ENCODE peak calls at places on chromosomes 7 and 10, in six cellular contexts. H is RWPE1; B is stimulated activated naive CD8-positive, alpha-beta T cell treated with anti-CD3 and anti-CD28 coated beads, Interleukin-15, Interleukin-2, amounts not matched to agents 100 U/mL and 50 U/mL, for 24 hours; M is T-helper 2 cell treated with Interferon-gamma antibody and Interleukin-4, amounts not matched to agents 5 μg/mL and 100 μg/mL, for 36 hours; X is lower leg skin; W is amygdala. V is an unnamed sample.

GRCh38 chr10:71218046-71218832 is 5.9 kb downstream of the UNC5B start:
- DNase-seq in X (peak), H (peak), M (no peak), B (no peak), W (no peak), V (peak)

GRCh38 chr7:151046603-151047573 is 1.4 kb upstream of the ASIC3 start:
- DNase-seq in W (no peak), B (no peak), X (no peak), M (no peak), H (peak), V (no peak)

GRCh38 chr10:3010819-3011422 is 56.4 kb upstream of the PFKP start:
- DNase-seq in B (no peak), M (no peak), H (peak), W (no peak), X (no peak), V (no peak)

GRCh38 chr10:98361131-98361633 is 53.8 kb downstream of the PYROXD2 start:
- DNase-seq in W (peak), X (peak), M (peak), B (peak), H (peak), V (peak)

GRCh38 chr7:134932707-134933370 is 53.5 kb upstream of the AGBL3 start:
- DNase-seq in B (no peak), M (no peak), X (no peak), W (no peak), H (no peak), V (no peak)

GRCh38 chr10:114943000-114943399 is 5.0 kb downstream of the TRUB1 start:
- DNase-seq in H (no peak), M (no peak), B (no peak), X (no peak), W (no peak), V (no peak)

GRCh38 chr10:43857206-43857952 is 208.7 kb upstream of the ZNF32 start:
- DNase-seq in W (no peak), B (no peak), H (no peak), X (no peak), M (no peak), V (no peak)

GRCh38 chr7:143239822-143240221 is 18.0 kb downstream of the TAS2R40 start:
- DNase-seq in H (no peak), M (no peak), B (no peak), W (no peak), X (no peak), V (no peak)

GRCh38 chr10:95447733-95448132 is 113.4 kb downstream of the SORBS1 start:
- DNase-seq in X (no peak), H (no peak), M (no peak), B (no peak), W (no peak), V (no peak)

V was measured in RKO.